ENCODE peak calls at places on chromosomes 4 and X, in five cellular contexts. F is H1, I is mesenchymal stem cell, Y is H9, P is neuronal stem cell. N is an unnamed sample.

GRCh38 chr4:77202491-77202890 is 45.5 kb downstream of the CCNG2 start:
- DNase-seq in Y (no peak), F (no peak), P (no peak), I (no peak), N (no peak)

GRCh38 chr4:140793291-140793690 is 37.1 kb upstream of the TBC1D9 start:
- DNase-seq in F (no peak), I (no peak), P (no peak), Y (no peak), N (no peak)

GRCh38 chr4:87416965-87417364 is 5.4 kb upstream of the NUDT9 start:
- DNase-seq in Y (no peak), F (no peak), P (no peak), I (no peak), N (no peak)

GRCh38 chrX:24231169-24231568 is 81.6 kb downstream of the ZFX start:
- DNase-seq in P (no peak), I (peak), Y (no peak), F (no peak), N (peak)

GRCh38 chrX:133529578-133529977 is 114.3 kb upstream of the GPC4 start:
- DNase-seq in Y (no peak), F (no peak), P (no peak), I (no peak), N (no peak)

GRCh38 chr4:159190646-159191045 is 87.8 kb downstream of the RAPGEF2 start:
- DNase-seq in F (no peak), Y (no peak), P (no peak), I (no peak), N (no peak)

GRCh38 chrX:50211510-50211909 is 6.9 kb downstream of the CCNB3 start:
- DNase-seq in P (no peak), Y (peak), F (no peak), I (no peak), N (peak)

GRCh38 chrX:13386092-13386491 is 66.2 kb upstream of the ATXN3L start:
- DNase-seq in I (no peak), Y (no peak), P (no peak), F (no peak), N (no peak)

GRCh38 chrX:2383735-2384134 is 117.0 kb downstream of the DHRSX start:
- DNase-seq in P (no peak), I (no peak), F (no peak), Y (no peak), N (no peak)

GRCh38 chr4:73257995-73258667 is 467 bp downstream of the ANKRD17 start:
- DNase-seq in I (peak), F (no peak), Y (peak), P (peak), N (peak)

GRCh38 chr4:138200236-138200590 is 41.9 kb downstream of the SLC7A11 start:
- DNase-seq in I (no peak), Y (no peak), P (no peak), F (no peak), N (no peak)

GRCh38 chr4:138202686-138203085 is 39.5 kb downstream of the SLC7A11 start:
- DNase-seq in F (no peak), Y (no peak), P (no peak), I (no peak), N (no peak)

GRCh38 chr4:138196153-138196552 is 46.0 kb downstream of the SLC7A11 start:
- DNase-seq in P (no peak), I (no peak), F (no peak), Y (no peak), N (no peak)

GRCh38 chr4:138204507-138204906 is 37.6 kb downstream of the SLC7A11 start:
- DNase-seq in F (no peak), P (no peak), I (no peak), Y (no peak), N (no peak)

GRCh38 chr4:138199568-138200235 is 42.4 kb downstream of the SLC7A11 start:
- DNase-seq in I (no peak), Y (no peak), P (no peak), F (no peak), N (peak)
- H4K91ac ChIP-seq in I (no peak), Y (no peak), P (no peak), F (no peak), N (no peak)

GRCh38 chr4:55547918-55548317 is 1.2 kb upstream of the CLOCK start:
- DNase-seq in I (peak), F (no peak), P (no peak), Y (no peak), N (no peak)

GRCh38 chr4:55545133-55545532 is 1.6 kb downstream of the CLOCK start:
- DNase-seq in Y (no peak), I (peak), P (no peak), F (no peak), N (peak)

GRCh38 chr4:55546633-55547460 is at the start of gene CLOCK:
- DNase-seq in Y (peak), P (peak), I (peak), F (no peak), N (peak)

GRCh38 chr4:55545681-55546632 is 752 bp downstream of the CLOCK start:
- DNase-seq in F (no peak), Y (peak), I (peak), P (peak), N (peak)

DNA sequence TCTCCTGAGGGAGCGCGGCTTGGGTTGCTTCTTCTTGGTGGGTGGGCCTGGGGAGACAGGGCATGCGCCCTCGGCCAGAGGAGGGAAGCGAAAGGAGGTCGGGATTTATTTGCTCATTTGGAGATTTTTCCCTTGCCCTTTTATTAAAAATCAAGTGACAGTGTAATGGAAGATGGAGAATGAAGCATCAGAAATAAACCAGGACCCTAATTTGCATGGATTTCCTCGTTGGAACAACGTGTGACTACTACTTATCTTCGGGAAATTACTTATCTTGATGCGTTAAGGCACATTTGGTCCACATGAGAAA is 707 bp upstream of the CLOCK start:
- DNase-seq in Y (no peak), I (no peak), P (no peak), F (no peak), N (no peak)
- H4K91ac ChIP-seq in Y (no peak), I (no peak), P (no peak), F (no peak), N (peak)

GRCh38 chr4:83109480-83110221 is 4.9 kb downstream of the PLAC8 start:
- DNase-seq in Y (peak), P (peak), I (peak), F (no peak), N (peak)
- H4K91ac ChIP-seq in Y (no peak), P (no peak), I (peak), F (no peak), N (peak)

DNA sequence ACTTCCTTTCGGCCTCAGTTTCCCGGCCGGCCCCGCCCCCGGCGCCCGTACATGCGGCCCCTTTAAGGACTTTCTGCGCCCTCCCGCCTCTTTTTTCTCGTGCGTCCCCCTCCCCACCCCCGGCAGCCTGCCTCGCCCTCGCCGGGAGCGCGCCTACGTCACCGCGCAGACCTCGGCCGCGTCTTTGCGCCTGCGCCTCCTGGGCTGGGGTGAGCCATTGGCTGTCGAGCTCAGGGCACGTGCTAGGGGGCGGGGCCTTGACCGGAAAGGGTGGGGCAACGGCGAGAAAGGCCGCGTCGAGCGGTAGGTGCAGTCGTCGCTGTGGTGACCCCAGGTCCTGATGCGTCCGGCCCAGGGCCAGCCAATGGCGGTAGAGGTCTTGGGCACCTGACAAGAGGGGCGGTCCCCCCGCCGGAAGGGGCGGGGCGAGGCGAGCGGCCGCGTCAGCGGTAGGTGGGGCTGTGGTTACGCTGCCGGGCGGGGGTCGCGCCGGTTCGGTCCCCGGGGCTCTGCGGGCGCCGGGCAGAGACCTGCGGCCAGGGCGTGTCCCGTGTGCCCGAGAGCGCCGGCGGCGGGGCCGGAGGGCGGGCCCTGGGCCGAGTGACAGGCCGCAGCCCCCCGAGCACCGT is at the start of gene UVSSA:
- DNase-seq in Y (peak), P (peak), F (peak), I (peak), N (peak)
- H4K91ac ChIP-seq in Y (no peak), P (no peak), F (peak), I (peak), N (peak)

DNA sequence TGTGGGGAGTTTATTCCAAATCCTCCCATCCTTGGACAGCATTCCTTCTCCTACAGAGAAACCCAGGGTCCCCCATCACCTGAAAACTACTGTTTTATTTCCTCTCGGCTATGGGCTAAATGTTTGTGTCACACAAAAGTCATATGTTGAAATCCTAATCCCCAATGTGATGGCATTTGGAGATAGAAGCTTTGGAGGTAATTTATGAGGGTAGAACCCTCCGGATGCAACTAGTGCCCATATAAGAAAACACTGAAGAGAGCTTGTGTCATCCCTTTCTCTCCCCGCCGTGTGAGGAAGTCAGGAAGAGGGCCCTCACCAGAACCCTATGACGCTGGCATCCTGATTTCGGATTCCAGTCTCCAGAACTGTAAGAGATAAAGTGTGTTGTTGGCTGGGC is 127.8 kb upstream of the NOCT start:
- DNase-seq in F (no peak), Y (no peak), I (no peak), P (no peak), N (no peak)
- H4K91ac ChIP-seq in F (no peak), Y (no peak), I (no peak), P (no peak), N (no peak)

DNA sequence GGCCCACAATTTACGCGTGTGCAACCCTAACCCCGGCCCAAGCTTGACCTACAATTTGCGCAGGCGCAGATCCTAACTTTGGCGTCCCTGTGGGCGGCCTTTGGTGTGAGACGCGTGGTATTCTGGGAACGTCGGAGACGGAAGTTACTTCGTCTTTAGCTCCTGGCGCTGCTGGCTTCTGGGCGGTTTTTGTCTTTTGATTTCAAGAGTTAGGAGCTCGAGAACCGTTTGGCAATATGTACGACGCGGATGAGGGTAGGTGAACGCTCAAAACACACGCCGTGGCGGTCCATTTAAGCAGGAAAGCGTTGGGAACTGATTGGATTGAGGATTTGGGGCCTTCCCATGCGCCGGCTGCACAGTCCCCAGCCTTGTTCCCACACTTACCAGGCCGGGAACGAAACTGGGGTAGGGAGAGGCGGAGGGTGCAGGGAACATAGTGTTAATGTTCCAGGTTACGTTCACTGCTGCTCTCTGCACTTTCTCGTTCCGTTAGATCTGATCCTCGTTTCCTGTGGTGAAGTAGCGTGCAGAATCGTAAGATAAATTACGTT is at the start of gene POLR2B:
- DNase-seq in I (peak), F (peak), P (peak), Y (peak), N (peak)
- H4K91ac ChIP-seq in I (no peak), F (peak), P (no peak), Y (no peak), N (peak)